ENCODE peak calls at places on chromosomes 4 and X, in seven cellular contexts. S is fibroblast of pulmonary artery, C is fibroblast of mammary gland, T is lower leg skin, Z is D721Med, Q is cardiac fibroblast, U is psoas muscle. I is an unnamed sample.

GRCh38 chrX:106302304-106302703 is 134.2 kb downstream of the PWWP3B start:
- DNase-seq in S (peak; percentile 49), Q (peak; percentile 31), U (no peak), Z (no peak), C (peak; percentile 38), T (no peak), I (no peak)

GRCh38 chrX:103063918-103064434 is at the start of gene BEX1:
- DNase-seq in C (peak; percentile 23), T (no peak), S (peak; percentile 65), U (no peak), Z (peak; percentile 22), Q (peak; percentile 64), I (peak; percentile 35)

GRCh38 chr4:151035321-151035720 is 20.2 kb upstream of the LRBA start:
- DNase-seq in Q (no peak), Z (no peak), T (peak; percentile 23), U (no peak), C (no peak), S (no peak), I (no peak)

GRCh38 chr4:42627887-42628646 is 28.8 kb downstream of the ATP8A1 start:
- DNase-seq in U (peak; percentile 57), S (peak; percentile 4), Z (no peak), C (peak; percentile 2), T (peak; percentile 82), Q (no peak), I (peak; percentile 73)

GRCh38 chr4:154332681-154333421 is 158.7 kb downstream of the DCHS2 start:
- DNase-seq in T (no peak), C (peak; percentile 30), Q (no peak), S (peak; percentile 5), U (peak; percentile 19), Z (peak; percentile 10), I (peak; percentile 77)

GRCh38 chrX:8204169-8204935 is 33.3 kb upstream of the VCX2 start:
- DNase-seq in S (no peak), Z (no peak), C (no peak), U (no peak), Q (no peak), T (no peak), I (no peak)

GRCh38 chrX:154091678-154092077 is 5.8 kb downstream of the MECP2 start:
- DNase-seq in Q (no peak), Z (no peak), C (no peak), U (no peak), S (no peak), T (no peak), I (peak; percentile 67)

GRCh38 chrX:24231169-24231568 is 81.6 kb downstream of the ZFX start:
- DNase-seq in C (peak; percentile 93), Q (peak; percentile 87), Z (no peak), T (no peak), S (peak; percentile 85), U (no peak), I (no peak)

GRCh38 chrX:147315493-147315892 is 500.9 kb upstream of the CXorf51A start:
- DNase-seq in U (no peak), S (no peak), Z (no peak), Q (no peak), T (no peak), C (no peak), I (no peak)

GRCh38 chr4:83150563-83151330 is 36.2 kb upstream of the PLAC8 start:
- DNase-seq in Z (no peak), U (no peak), C (peak; percentile 8), S (peak; percentile 56), T (no peak), Q (peak; percentile 15), I (no peak)

GRCh38 chr4:10089346-10089745 is 27.3 kb downstream of the WDR1 start:
- DNase-seq in Z (no peak), S (no peak), Q (no peak), T (no peak), C (no peak), U (peak; percentile 34), I (no peak)

GRCh38 chr4:28254003-28254402 is 1393.4 kb downstream of the STIM2 start:
- DNase-seq in T (no peak), Z (no peak), U (no peak), Q (no peak), S (no peak), C (no peak), I (no peak)

GRCh38 chr4:156154978-156155377 is 201.3 kb upstream of the CTSO start:
- DNase-seq in C (no peak), S (peak; percentile 7), U (no peak), T (no peak), Q (peak; percentile 20), Z (no peak), I (no peak)

GRCh38 chr4:40281099-40281498 is 54.0 kb upstream of the CHRNA9 start:
- DNase-seq in Q (no peak), Z (no peak), T (no peak), S (no peak), U (no peak), C (no peak), I (no peak)

GRCh38 chr4:94690851-94691254 is 66.9 kb upstream of the BMPR1B start:
- DNase-seq in C (peak; percentile 59), T (no peak), Q (peak; percentile 42), Z (no peak), U (no peak), S (peak; percentile 24), I (no peak)

GRCh38 chr4:20682853-20683252 is 17.4 kb upstream of the PACRGL start:
- DNase-seq in Q (no peak), Z (no peak), C (no peak), U (no peak), T (no peak), S (no peak), I (no peak)

GRCh38 chr4:169254546-169254983 is 16.2 kb downstream of the SH3RF1 start:
- DNase-seq in T (no peak), C (peak; percentile 92), Q (peak; percentile 92), Z (no peak), U (no peak), S (peak; percentile 90), I (no peak)

GRCh38 chr4:8167815-8168214 is 9.2 kb upstream of the ABLIM2 start:
- DNase-seq in Q (no peak), T (no peak), Z (no peak), S (no peak), U (no peak), C (no peak), I (no peak)

GRCh38 chrX:107978707-107979307 is 3.4 kb downstream of the TEX13B start:
- DNase-seq in U (no peak), T (no peak), Q (peak; percentile 59), S (peak; percentile 55), C (peak; percentile 54), Z (no peak), I (no peak)

GRCh38 chrX:31670245-31670644 is 598.4 kb upstream of the FTHL17 start:
- DNase-seq in T (no peak), S (peak; percentile 68), U (no peak), Z (no peak), Q (peak; percentile 0), C (no peak), I (no peak)

GRCh38 chr4:177974461-177974860 is 532.2 kb upstream of the AGA start:
- DNase-seq in T (no peak), U (no peak), C (no peak), S (no peak), Q (no peak), Z (no peak), I (no peak)

GRCh38 chr4:177079327-177079726 is 230.3 kb upstream of the NEIL3 start:
- DNase-seq in U (no peak), T (no peak), Z (no peak), C (no peak), Q (no peak), S (no peak), I (no peak)

GRCh38 chr4:130542953-130543352 is 1447.0 kb downstream of the C4orf33 start:
- DNase-seq in C (no peak), T (no peak), S (no peak), U (no peak), Q (no peak), Z (no peak), I (no peak)

DNA sequence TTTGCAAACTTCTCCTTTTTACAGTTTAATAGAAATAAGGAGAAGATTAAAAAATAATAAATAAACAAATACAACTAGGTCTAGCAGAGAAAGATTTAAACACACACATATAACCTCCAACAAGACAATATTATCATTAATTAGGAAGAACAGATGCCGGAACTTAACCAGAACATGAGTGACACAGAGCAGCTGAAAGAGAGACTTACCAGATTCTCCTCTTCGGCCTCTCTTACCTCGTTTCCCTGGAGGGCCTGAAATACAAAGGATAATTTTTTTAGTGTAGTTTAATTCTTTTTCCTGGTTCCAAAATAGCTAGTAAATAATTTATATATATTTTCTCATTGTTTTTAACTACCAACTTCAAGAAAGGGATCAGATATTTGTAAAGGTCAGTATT is 252.5 kb downstream of the COL25A1 start:
- DNase-seq in Q (no peak), C (no peak), U (no peak), Z (no peak), T (no peak), S (no peak), I (no peak)
- TF ChIP-seq CTCF in Q (no peak), C (no peak), U (no peak), Z (no peak), T (no peak), S (no peak), I (no peak)

GRCh38 chrX:43813898-43814297 is 68.4 kb downstream of the MAOB start:
- DNase-seq in S (peak; percentile 14), Z (no peak), U (no peak), Q (peak; percentile 11), T (no peak), C (peak; percentile 40), I (peak; percentile 38)
- TF ChIP-seq CTCF in S (peak; percentile 9), Z (no peak), U (peak; percentile 32), Q (no peak), T (no peak), C (peak; percentile 38), I (no peak)

GRCh38 chr4:85696661-85697060 is 221.7 kb downstream of the ARHGAP24 start:
- DNase-seq in C (no peak), T (no peak), Q (no peak), Z (no peak), S (no peak), U (no peak), I (no peak)
- TF ChIP-seq CTCF in C (no peak), T (no peak), Q (no peak), Z (no peak), S (no peak), U (no peak), I (no peak)

DNA sequence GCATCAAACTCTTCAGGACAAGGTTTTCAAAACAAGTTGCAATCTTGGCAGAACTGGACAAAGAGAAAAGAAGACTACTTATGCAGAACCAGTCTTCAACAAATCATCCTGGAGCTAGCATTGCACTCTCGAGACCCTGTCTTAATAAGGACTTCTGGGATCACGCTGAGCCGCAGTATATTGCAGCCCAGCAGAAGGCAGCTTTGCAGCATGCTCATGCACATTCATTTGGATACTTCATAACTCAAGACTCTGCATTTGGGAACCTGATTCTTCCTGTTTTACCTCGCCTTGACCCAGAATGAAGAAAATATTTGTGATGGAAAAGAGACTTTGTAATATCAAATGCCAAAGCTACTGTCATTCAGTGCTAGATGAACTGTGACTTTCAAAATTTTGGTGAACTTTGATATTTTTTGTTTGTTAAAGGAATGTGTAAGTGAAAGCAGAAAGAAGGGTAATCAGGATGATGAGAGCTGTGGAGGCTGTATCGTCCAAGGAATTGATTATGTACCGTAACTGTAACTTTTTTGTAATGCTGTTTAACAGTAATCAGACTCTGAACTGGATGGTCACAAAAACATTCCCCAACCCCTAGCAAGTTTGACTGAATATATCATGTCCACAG is 27.2 kb downstream of the HSPA4L start:
- DNase-seq in Z (no peak), C (peak; percentile 8), S (peak; percentile 33), U (no peak), T (no peak), Q (peak; percentile 18), I (no peak)
- TF ChIP-seq CTCF in Z (no peak), C (peak; percentile 1), S (peak; percentile 25), U (no peak), T (no peak), Q (peak; percentile 11), I (no peak)

GRCh38 chrX:51182545-51182944 is 150.1 kb upstream of the NUDT10 start:
- DNase-seq in Q (no peak), T (no peak), S (no peak), Z (no peak), U (no peak), C (no peak), I (no peak)
- TF ChIP-seq CTCF in Q (no peak), T (no peak), S (no peak), Z (no peak), U (no peak), C (no peak), I (no peak)

I was measured in activated CD8-positive, alpha-beta T cell treated with anti-CD3 and anti-CD28 coated beads for 36 hours.